ENCODE peak calls at places on chromosomes 1 and 21, in seven cellular contexts. V is A549, E is OCI-LY7, C is mesenchymal stem cell, T is PC-3, R is neural progenitor cell, I is endothelial cell of umbilical vein. J is an unnamed sample.

GRCh38 chr1:236860096-236860495 is 65.0 kb downstream of the MTR start:
- DNase-seq in V (no peak), E (no peak), C (peak), T (no peak), R (no peak), I (no peak), J (no peak)

GRCh38 chr1:24999426-24999825 is 69.3 kb upstream of the RUNX3 start:
- DNase-seq in V (no peak), E (no peak), C (no peak), T (no peak), R (no peak), I (no peak), J (no peak)

GRCh38 chr1:4603317-4604110 is 50.9 kb upstream of the AJAP1 start:
- DNase-seq in V (peak), E (no peak), C (no peak), T (peak), R (no peak), I (no peak), J (no peak)

GRCh38 chr21:45336535-45336810 is 48.8 kb upstream of the POFUT2 start:
- DNase-seq in V (no peak), E (no peak), C (no peak), T (no peak), R (no peak), I (no peak), J (no peak)

GRCh38 chr1:172254521-172255222 is 165.8 kb upstream of the C1orf105 start:
- DNase-seq in V (peak), E (no peak), C (peak), T (peak), R (no peak), I (peak), J (no peak)

GRCh38 chr1:194908643-194909042 is 1699.6 kb downstream of the KCNT2 start:
- DNase-seq in V (no peak), E (no peak), C (no peak), T (no peak), R (no peak), I (no peak), J (no peak)

GRCh38 chr1:41486053-41486891 is 1.8 kb upstream of the EDN2 start:
- DNase-seq in V (peak), E (no peak), C (peak), T (no peak), R (peak), I (no peak), J (no peak)

GRCh38 chr1:56175211-56175610 is 404.2 kb downstream of the PLPP3 start:
- DNase-seq in V (no peak), E (no peak), C (no peak), T (no peak), R (no peak), I (no peak), J (no peak)

GRCh38 chr1:239164451-239165180 is 221.8 kb upstream of the CHRM3 start:
- DNase-seq in V (no peak), E (no peak), C (no peak), T (peak), R (no peak), I (no peak), J (no peak)

GRCh38 chr1:15282810-15283474 is 35.9 kb downstream of the FHAD1 start:
- DNase-seq in V (peak), E (no peak), C (no peak), T (no peak), R (no peak), I (no peak), J (no peak)

GRCh38 chr1:85351202-85351828 is 74.9 kb upstream of the BCL10 start:
- DNase-seq in V (no peak), E (no peak), C (no peak), T (peak), R (no peak), I (no peak), J (no peak)

GRCh38 chr1:68046885-68047658 is 3.4 kb downstream of the DIRAS3 start:
- DNase-seq in V (no peak), E (no peak), C (no peak), T (no peak), R (no peak), I (no peak), J (no peak)

GRCh38 chr1:197865809-197866208 is 36.6 kb upstream of the C1orf53 start:
- DNase-seq in V (no peak), E (no peak), C (no peak), T (no peak), R (no peak), I (no peak), J (no peak)

GRCh38 chr1:43729816-43730463 is 22.6 kb downstream of the ST3GAL3 start:
- DNase-seq in V (no peak), E (no peak), C (no peak), T (no peak), R (peak), I (no peak), J (no peak)

GRCh38 chr1:36752891-36753361 is 270.2 kb upstream of the CSF3R start:
- DNase-seq in V (no peak), E (no peak), C (no peak), T (peak), R (no peak), I (peak), J (no peak)

GRCh38 chr1:36753451-36753850 is 270.7 kb upstream of the CSF3R start:
- DNase-seq in V (no peak), E (no peak), C (no peak), T (no peak), R (no peak), I (no peak), J (no peak)

GRCh38 chr1:36752431-36752830 is 269.7 kb upstream of the CSF3R start:
- DNase-seq in V (no peak), E (no peak), C (no peak), T (no peak), R (no peak), I (no peak), J (no peak)

GRCh38 chr1:36755313-36756230 is 272.9 kb upstream of the CSF3R start:
- DNase-seq in V (no peak), E (no peak), C (no peak), T (no peak), R (no peak), I (no peak), J (no peak)

GRCh38 chr1:36754366-36754765 is 271.7 kb upstream of the CSF3R start:
- DNase-seq in V (no peak), E (no peak), C (no peak), T (no peak), R (no peak), I (no peak), J (no peak)
- H3K4me3 ChIP-seq in V (no peak), E (no peak), C (no peak), T (no peak), R (no peak), I (no peak), J (no peak)

GRCh38 chr1:7508830-7509508 is 262.1 kb upstream of the VAMP3 start:
- DNase-seq in V (no peak), E (no peak), C (no peak), T (no peak), R (no peak), I (no peak), J (no peak)

GRCh38 chr1:7509593-7509992 is 261.5 kb upstream of the VAMP3 start:
- DNase-seq in V (no peak), E (no peak), C (no peak), T (no peak), R (no peak), I (no peak), J (peak)

GRCh38 chr1:7511381-7511780 is 259.7 kb upstream of the VAMP3 start:
- DNase-seq in V (no peak), E (no peak), C (no peak), T (no peak), R (no peak), I (no peak), J (no peak)

GRCh38 chr1:7508052-7508745 is 262.9 kb upstream of the VAMP3 start:
- DNase-seq in V (no peak), E (no peak), C (no peak), T (no peak), R (no peak), I (no peak), J (no peak)

GRCh38 chr1:7510389-7510931 is 260.6 kb upstream of the VAMP3 start:
- DNase-seq in V (peak), E (no peak), C (no peak), T (no peak), R (no peak), I (no peak), J (peak)
- H3K4me2 ChIP-seq in V (peak), E (no peak), C (no peak), T (no peak), R (no peak), I (no peak), J (no peak)

GRCh38 chr21:46456750-46457149 is 1.9 kb upstream of the DIP2A start:
- DNase-seq in V (no peak), E (no peak), C (no peak), T (no peak), R (no peak), I (no peak), J (no peak)

GRCh38 chr21:46455575-46456385 is 2.9 kb upstream of the DIP2A start:
- DNase-seq in V (no peak), E (no peak), C (peak), T (peak), R (no peak), I (peak), J (no peak)

GRCh38 chr21:46454634-46455390 is 3.9 kb upstream of the DIP2A start:
- DNase-seq in V (no peak), E (no peak), C (no peak), T (no peak), R (no peak), I (peak), J (no peak)

GRCh38 chr21:46452719-46453118 is 6.0 kb upstream of the DIP2A start:
- DNase-seq in V (no peak), E (no peak), C (no peak), T (no peak), R (no peak), I (no peak), J (no peak)

DNA sequence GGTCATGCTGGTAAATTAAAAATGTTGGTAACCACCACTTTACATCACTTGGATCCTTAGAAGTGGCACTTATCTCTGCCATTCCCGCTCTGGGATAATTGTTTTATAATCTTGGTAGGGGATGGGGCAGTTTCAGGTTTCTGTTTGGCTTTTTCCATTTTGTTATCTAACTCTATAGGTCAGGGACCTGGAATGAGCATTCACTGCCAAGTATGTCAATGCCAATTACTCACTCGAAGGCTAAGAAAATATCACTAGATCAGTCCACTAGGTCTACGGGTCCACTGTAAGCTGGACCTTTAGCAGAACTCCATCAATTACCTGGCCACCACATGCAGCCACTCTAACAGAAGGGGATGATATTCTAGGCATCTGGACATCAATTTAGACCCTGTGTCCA is 4.5 kb upstream of the DIP2A start:
- DNase-seq in V (no peak), E (no peak), C (no peak), T (no peak), R (no peak), I (no peak), J (no peak)
- H3K4me3 ChIP-seq in V (no peak), E (no peak), C (no peak), T (no peak), R (no peak), I (no peak), J (no peak)

DNA sequence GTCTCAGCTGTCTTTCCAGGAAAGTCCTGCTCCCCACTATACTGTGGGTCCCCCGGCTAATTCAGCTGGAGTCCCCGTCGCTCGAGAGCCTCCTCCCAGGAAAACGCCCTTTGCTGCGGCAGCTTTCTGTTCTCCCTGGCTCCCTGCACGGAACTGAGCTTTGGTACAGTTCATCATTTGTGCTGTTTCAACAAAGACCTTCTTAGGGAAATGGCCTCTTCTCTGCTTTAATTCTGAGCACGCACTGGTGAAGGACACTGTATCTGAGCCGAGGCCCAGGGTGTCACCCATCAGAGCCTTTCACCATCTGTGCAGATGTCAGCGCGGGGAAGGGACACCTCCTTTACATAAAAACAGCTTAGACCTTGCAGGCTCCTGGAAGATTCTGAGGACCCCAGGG is 13.5 kb upstream of the PEX10 start:
- DNase-seq in V (no peak), E (no peak), C (no peak), T (no peak), R (no peak), I (no peak), J (no peak)
- H3K4me2 ChIP-seq in V (no peak), E (no peak), C (no peak), T (no peak), R (peak), I (no peak), J (no peak)

GRCh38 chr1:151144474-151145157 is 1.8 kb downstream of the SEMA6C start:
- DNase-seq in V (no peak), E (no peak), C (no peak), T (no peak), R (peak), I (no peak), J (no peak)
- H3K4me3 ChIP-seq in V (no peak), E (no peak), C (no peak), T (no peak), R (peak), I (peak), J (no peak)

DNA sequence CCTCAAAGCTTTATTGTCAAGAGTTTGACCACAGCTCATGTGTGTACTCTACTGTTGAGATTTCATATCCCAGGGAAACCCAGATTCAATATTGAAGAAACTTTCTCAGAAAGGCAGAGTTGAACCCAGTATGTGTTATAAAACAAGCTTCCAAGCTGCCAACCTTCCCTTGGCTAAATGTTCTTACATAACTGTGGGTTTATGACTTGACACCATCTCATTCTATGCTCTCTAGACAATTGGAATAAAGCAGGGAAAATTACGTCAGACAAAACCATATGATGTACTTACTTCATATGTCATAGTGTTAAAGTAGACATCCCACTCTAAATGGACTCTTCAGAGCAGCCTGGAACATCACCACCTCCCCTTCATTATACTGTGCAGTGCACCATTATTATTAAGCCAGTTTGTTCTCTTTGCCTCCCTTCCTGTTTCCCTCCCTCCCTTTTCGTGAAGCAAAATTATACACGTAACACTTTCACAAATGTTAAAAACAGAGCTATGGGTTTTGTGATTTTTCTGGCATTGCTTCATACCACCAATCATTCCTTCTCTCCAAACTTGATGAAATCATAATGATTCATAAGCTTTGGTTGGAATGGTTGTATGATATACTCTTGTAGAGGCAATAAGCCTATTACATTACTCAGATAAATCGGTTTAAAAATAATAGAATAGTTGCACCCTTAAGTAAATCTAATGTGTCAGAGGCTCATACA is 507.2 kb downstream of the LTN1 start:
- DNase-seq in V (no peak), E (no peak), C (no peak), T (peak), R (no peak), I (no peak), J (no peak)
- H3K4me2 ChIP-seq in V (no peak), E (no peak), C (no peak), T (no peak), R (no peak), I (no peak), J (no peak)

DNA sequence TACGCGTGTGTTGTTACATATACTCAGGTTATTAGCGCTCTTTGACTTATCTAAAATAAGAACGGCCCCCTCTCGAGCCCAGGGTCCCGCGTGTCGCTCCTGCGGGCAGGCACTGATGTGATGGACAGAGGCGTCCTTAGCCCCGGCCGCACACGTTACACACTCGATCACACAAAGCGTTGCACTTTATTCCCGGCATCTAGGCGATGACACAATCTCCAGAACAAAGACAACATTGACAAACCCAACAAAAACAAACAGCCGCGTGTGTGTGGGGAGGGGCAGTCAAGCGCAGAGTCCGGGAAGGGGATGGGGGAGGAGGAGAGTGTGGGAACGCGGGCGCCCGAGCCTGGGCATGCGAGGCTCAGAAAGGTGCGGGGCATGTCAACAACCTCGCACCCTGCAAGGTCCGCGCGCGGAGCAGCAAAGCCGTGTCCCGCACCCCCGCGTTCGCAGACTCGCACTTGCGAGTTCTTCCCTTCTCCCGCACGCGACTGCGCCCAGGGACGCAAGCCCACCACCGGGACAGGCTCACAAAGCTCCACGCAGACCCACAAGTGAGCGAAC is 488 bp upstream of the EFNA1 start:
- DNase-seq in V (peak), E (no peak), C (peak), T (peak), R (peak), I (peak), J (peak)
- H3K4me3 ChIP-seq in V (peak), E (no peak), C (peak), T (peak), R (peak), I (peak), J (peak)

J was measured in hepatocyte.